ENCODE peak calls at places on chromosomes 4 and X, in four cellular contexts. One of them, this sample, is unnamed.

GRCh38 chrX:68433155-68433980 is at the start of gene OPHN1:
- DNase-seq in GM12892: no peak
- DNase-seq in HepG2: peak
- DNase-seq in GM12878: no peak
- DNase-seq in this sample: no peak

GRCh38 chr4:153318696-153319320 is 25.7 kb upstream of the MND1 start:
- DNase-seq in GM12892: peak
- DNase-seq in HepG2: peak
- DNase-seq in GM12878: no peak
- DNase-seq in this sample: peak

GRCh38 chr4:119739796-119740195 is 111.2 kb upstream of the PDE5A start:
- DNase-seq in GM12892: no peak
- DNase-seq in HepG2: no peak
- DNase-seq in GM12878: no peak
- DNase-seq in this sample: no peak

GRCh38 chrX:65522739-65523372 is 11.7 kb downstream of the LAS1L start:
- DNase-seq in GM12892: no peak
- DNase-seq in HepG2: no peak
- DNase-seq in GM12878: no peak
- DNase-seq in this sample: no peak

GRCh38 chr4:41400296-41400695 is 137.7 kb upstream of the LIMCH1 start:
- DNase-seq in GM12892: no peak
- DNase-seq in HepG2: no peak
- DNase-seq in GM12878: no peak
- DNase-seq in this sample: no peak

GRCh38 chr4:29009908-29010307 is 1710.3 kb upstream of the PCDH7 start:
- DNase-seq in GM12892: no peak
- DNase-seq in HepG2: no peak
- DNase-seq in GM12878: no peak
- DNase-seq in this sample: no peak

GRCh38 chr4:82785248-82786003 is 13.2 kb downstream of the SCD5 start:
- DNase-seq in GM12892: no peak
- DNase-seq in HepG2: peak
- DNase-seq in GM12878: no peak
- DNase-seq in this sample: no peak

GRCh38 chrX:123475068-123475724 is 257.7 kb downstream of the THOC2 start:
- DNase-seq in GM12892: no peak
- DNase-seq in HepG2: no peak
- DNase-seq in GM12878: no peak
- DNase-seq in this sample: no peak

GRCh38 chrX:154490021-154490413 is 412 bp downstream of the SLC10A3 start:
- DNase-seq in GM12892: no peak
- DNase-seq in HepG2: no peak
- DNase-seq in GM12878: no peak
- DNase-seq in this sample: no peak

GRCh38 chr4:166143227-166143626 is 270.2 kb downstream of the TLL1 start:
- DNase-seq in GM12892: no peak
- DNase-seq in HepG2: no peak
- DNase-seq in GM12878: no peak
- DNase-seq in this sample: no peak

GRCh38 chr4:155828628-155829027 is 37.4 kb downstream of the ASIC5 start:
- DNase-seq in GM12892: no peak
- DNase-seq in HepG2: no peak
- DNase-seq in GM12878: no peak
- DNase-seq in this sample: no peak

GRCh38 chr4:119656986-119657635 is 28.5 kb upstream of the PDE5A start:
- DNase-seq in GM12892: no peak
- DNase-seq in HepG2: no peak
- DNase-seq in GM12878: no peak
- DNase-seq in this sample: no peak

GRCh38 chrX:115679460-115679859 is 118.5 kb downstream of the PLS3 start:
- DNase-seq in GM12892: no peak
- DNase-seq in HepG2: peak
- DNase-seq in GM12878: no peak
- DNase-seq in this sample: no peak

GRCh38 chrX:154437971-154438893 is 1.3 kb downstream of the GDI1 start:
- DNase-seq in GM12892: no peak
- DNase-seq in HepG2: no peak
- DNase-seq in GM12878: no peak
- DNase-seq in this sample: no peak

GRCh38 chrX:43349363-43349762 is 306.7 kb upstream of the MAOA start:
- DNase-seq in GM12892: peak
- DNase-seq in HepG2: peak
- DNase-seq in GM12878: peak
- DNase-seq in this sample: no peak

GRCh38 chr4:94403735-94404134 is 48.0 kb upstream of the PDLIM5 start:
- DNase-seq in GM12892: no peak
- DNase-seq in HepG2: no peak
- DNase-seq in GM12878: no peak
- DNase-seq in this sample: no peak

GRCh38 chr4:32396504-32396903 is 1676.3 kb downstream of the PCDH7 start:
- DNase-seq in GM12892: no peak
- DNase-seq in HepG2: no peak
- DNase-seq in GM12878: no peak
- DNase-seq in this sample: no peak

GRCh38 chrX:12301288-12301687 is 163.0 kb downstream of the FRMPD4 start:
- DNase-seq in GM12892: no peak
- DNase-seq in HepG2: no peak
- DNase-seq in GM12878: no peak
- DNase-seq in this sample: no peak

GRCh38 chr4:94635172-94635571 is 122.6 kb upstream of the BMPR1B start:
- DNase-seq in GM12892: no peak
- DNase-seq in HepG2: no peak
- DNase-seq in GM12878: no peak
- DNase-seq in this sample: no peak

GRCh38 chr4:166044871-166045270 is 171.8 kb downstream of the TLL1 start:
- DNase-seq in GM12892: no peak
- DNase-seq in HepG2: no peak
- DNase-seq in GM12878: no peak
- DNase-seq in this sample: no peak

GRCh38 chrX:67546496-67547423 is 2.9 kb downstream of the AR start:
- DNase-seq in GM12892: no peak
- DNase-seq in HepG2: no peak
- DNase-seq in GM12878: no peak
- DNase-seq in this sample: no peak

GRCh38 chrX:78327370-78328048 is at the start of gene CYSLTR1:
- DNase-seq in GM12892: no peak
- DNase-seq in HepG2: no peak
- DNase-seq in GM12878: no peak
- DNase-seq in this sample: no peak

GRCh38 chr4:7781993-7782392 is 157.7 kb downstream of the AFAP1 start:
- DNase-seq in GM12892: no peak
- DNase-seq in HepG2: no peak
- DNase-seq in GM12878: no peak
- DNase-seq in this sample: no peak

GRCh38 chr4:80185787-80186548 is 11.3 kb upstream of the PRDM8 start:
- DNase-seq in GM12892: no peak
- DNase-seq in HepG2: no peak
- DNase-seq in GM12878: no peak
- DNase-seq in this sample: no peak

GRCh38 chrX:23804578-23804977 is 21.6 kb downstream of the SAT1 start:
- DNase-seq in GM12892: no peak
- DNase-seq in HepG2: no peak
- DNase-seq in GM12878: no peak
- DNase-seq in this sample: no peak

GRCh38 chr4:54225671-54226398 is 3.3 kb upstream of the PDGFRA start:
- DNase-seq in GM12892: no peak
- DNase-seq in HepG2: no peak
- DNase-seq in GM12878: no peak
- DNase-seq in this sample: no peak

GRCh38 chr4:2079926-2080325 is 20.8 kb downstream of the NAT8L start:
- DNase-seq in GM12892: no peak
- DNase-seq in HepG2: no peak
- DNase-seq in GM12878: no peak
- DNase-seq in this sample: no peak

DNA sequence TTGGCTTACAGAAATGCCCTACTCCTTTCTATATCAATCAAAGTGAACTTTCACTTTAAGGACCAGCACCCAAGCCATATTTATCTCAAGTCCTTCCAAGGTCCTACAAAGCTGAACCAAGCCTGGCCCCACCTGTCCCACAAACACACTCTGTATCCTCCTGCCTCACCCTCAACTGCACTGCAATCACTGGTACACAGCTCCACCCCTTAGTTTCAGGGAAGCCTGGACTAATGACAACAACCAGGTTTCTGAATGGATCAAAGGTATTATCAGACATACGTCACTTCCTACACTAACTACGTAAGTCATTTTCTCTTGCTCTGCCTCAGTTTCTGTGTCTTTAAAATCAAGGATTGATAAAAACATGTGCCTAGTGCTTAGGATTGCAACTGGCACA is 205.6 kb upstream of the HS3ST1 start:
- DNase-seq in GM12892: no peak
- DNase-seq in HepG2: no peak
- DNase-seq in GM12878: no peak
- DNase-seq in this sample: no peak
- TF ChIP-seq POLR2A in GM12892: no peak
- TF ChIP-seq POLR2A in HepG2: no peak
- TF ChIP-seq POLR2A in GM12878: no peak
- TF ChIP-seq POLR2A in this sample: no peak

DNA sequence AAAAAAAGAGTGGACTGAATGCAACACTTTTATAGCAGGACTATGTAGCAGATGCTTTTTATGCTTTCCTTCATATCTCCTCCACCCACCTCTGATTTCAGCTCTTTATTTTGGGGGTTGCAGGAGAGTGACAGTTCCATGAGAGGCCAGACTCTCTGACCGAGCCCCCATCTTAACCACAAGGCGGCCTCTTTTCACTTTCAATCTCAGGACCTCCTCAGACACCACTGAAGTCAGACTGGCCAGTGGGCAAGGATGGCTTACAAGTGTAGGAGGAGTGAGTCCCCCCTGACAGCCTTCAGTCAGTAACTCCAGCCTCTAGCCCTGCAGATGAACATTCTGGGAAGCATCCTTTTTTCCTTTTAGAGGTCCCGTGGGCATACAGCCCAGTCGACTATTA is 140.8 kb downstream of the FRAS1 start:
- DNase-seq in GM12892: no peak
- DNase-seq in HepG2: no peak
- DNase-seq in GM12878: no peak
- DNase-seq in this sample: no peak
- TF ChIP-seq TAF1 in GM12892: no peak
- TF ChIP-seq TAF1 in HepG2: no peak
- TF ChIP-seq TAF1 in GM12878: no peak
- TF ChIP-seq TAF1 in this sample: no peak

DNA sequence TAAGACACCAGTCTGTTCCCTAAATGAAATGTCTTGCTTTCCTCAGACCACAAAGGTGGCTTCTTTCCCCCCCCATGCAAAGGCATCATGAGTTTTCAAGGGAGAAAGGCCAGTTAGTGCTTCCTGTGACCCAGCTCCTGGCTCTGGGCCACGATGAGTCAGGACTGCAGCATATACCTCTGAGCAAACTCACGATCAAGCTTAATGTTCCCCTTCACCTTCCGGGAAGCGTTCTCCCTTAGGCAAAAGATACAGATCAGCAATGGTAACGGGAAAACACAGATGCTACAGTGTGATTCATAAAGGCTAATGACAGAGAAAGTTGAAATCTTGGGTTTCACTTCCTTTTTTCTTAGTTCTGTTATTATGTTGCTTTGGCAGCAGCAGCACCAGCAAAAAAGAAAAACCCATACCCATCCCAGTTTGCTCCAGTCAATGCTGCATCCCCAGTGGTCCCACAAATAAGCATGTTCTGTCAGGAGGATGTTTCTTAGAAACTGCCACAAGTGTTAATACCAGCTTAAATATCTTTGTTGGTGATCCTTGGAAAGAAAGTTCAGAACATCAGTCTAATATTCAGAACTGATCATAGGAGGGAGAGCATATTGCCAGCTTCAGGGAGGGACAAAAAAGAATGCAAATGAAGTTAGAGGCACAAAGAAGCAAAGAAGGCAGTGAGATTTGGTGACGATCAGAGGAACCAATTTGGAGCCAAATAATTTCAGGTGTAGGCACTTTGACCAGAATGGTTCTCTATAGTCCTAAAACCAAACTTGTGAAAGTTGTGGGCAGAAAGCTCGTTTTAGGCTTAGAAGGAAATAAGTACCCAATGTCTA is 41.2 kb downstream of the LONRF3 start:
- DNase-seq in GM12892: no peak
- DNase-seq in HepG2: no peak
- DNase-seq in GM12878: peak
- DNase-seq in this sample: no peak
- TF ChIP-seq POLR2AphosphoS5 in GM12892: no peak
- TF ChIP-seq POLR2AphosphoS5 in HepG2: no peak
- TF ChIP-seq POLR2AphosphoS5 in GM12878: no peak
- TF ChIP-seq POLR2AphosphoS5 in this sample: no peak

GRCh38 chr4:101346562-101347266 is 612 bp downstream of the PPP3CA start:
- DNase-seq in GM12892: peak
- DNase-seq in HepG2: peak
- DNase-seq in GM12878: no peak
- DNase-seq in this sample: peak

GRCh38 chr4:101347557-101348366 is 436 bp upstream of the PPP3CA start:
- DNase-seq in GM12892: peak
- DNase-seq in HepG2: peak
- DNase-seq in GM12878: peak
- DNase-seq in this sample: peak

GRCh38 chr4:101348367-101348827 is 1.1 kb upstream of the PPP3CA start:
- DNase-seq in GM12892: peak
- DNase-seq in HepG2: no peak
- DNase-seq in GM12878: no peak
- DNase-seq in this sample: no peak

GRCh38 chr4:101346312-101346561 is 1.1 kb downstream of the PPP3CA start:
- DNase-seq in GM12892: no peak
- DNase-seq in HepG2: peak
- DNase-seq in GM12878: no peak
- DNase-seq in this sample: peak

GRCh38 chr4:101347267-101347556 is at the start of gene PPP3CA:
- DNase-seq in GM12892: no peak
- DNase-seq in HepG2: no peak
- DNase-seq in GM12878: no peak
- DNase-seq in this sample: no peak
- TF ChIP-seq POLR2A in GM12892: peak
- TF ChIP-seq POLR2A in HepG2: peak
- TF ChIP-seq POLR2A in GM12878: peak
- TF ChIP-seq POLR2A in this sample: no peak

DNA sequence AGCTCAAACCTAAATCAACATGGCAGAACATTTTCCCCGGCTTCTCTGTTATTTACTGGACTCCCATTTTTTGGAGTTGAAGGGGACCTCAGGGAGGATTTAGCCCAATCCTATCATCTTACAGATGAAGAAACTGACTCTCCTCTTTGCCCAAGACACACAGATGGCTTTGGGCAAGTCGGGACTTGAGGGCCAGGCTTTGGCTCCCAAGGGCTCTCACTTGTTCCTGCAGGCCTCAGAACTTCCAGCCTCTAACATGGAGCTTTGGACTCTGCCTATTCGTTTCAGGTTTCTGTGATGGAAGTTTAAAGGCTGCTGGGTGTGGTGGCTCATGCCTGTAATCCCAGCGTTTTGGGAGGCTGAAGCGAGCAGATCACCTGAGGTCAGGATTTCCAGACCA is 59.5 kb downstream of the RHOH start:
- DNase-seq in GM12892: no peak
- DNase-seq in HepG2: no peak
- DNase-seq in GM12878: no peak
- DNase-seq in this sample: no peak
- TF ChIP-seq TAF1 in GM12892: no peak
- TF ChIP-seq TAF1 in HepG2: no peak
- TF ChIP-seq TAF1 in GM12878: no peak
- TF ChIP-seq TAF1 in this sample: no peak

This sample was measured in GM12891.